ENCODE peak calls at places on chromosomes 2 and 18, in eight cellular contexts. W, X, H, F, V, S, N and I are unnamed samples.

GRCh38 chr2:167626961-167627360 is 620.4 kb downstream of the STK39 start:
- DNase-seq in X (no peak), N (no peak), H (no peak), V (no peak), F (no peak), S (no peak), W (no peak), I (no peak)

GRCh38 chr2:188024811-188025210 is 266.9 kb upstream of the GULP1 start:
- DNase-seq in X (no peak), N (no peak), S (no peak), F (no peak), W (no peak), V (no peak), H (peak; percentile 73), I (no peak)

GRCh38 chr2:27870724-27871123 is 19.5 kb downstream of the RBKS start:
- DNase-seq in F (no peak), N (no peak), H (no peak), S (no peak), X (no peak), V (no peak), W (no peak), I (no peak)

GRCh38 chr2:9780368-9781130 is 62.7 kb upstream of the TAF1B start:
- DNase-seq in X (no peak), S (no peak), W (no peak), F (no peak), H (no peak), N (no peak), V (no peak), I (no peak)

GRCh38 chr2:176584333-176584732 is 315.1 kb downstream of the MTX2 start:
- DNase-seq in X (no peak), W (no peak), N (no peak), F (peak; percentile 82), S (no peak), H (no peak), V (no peak), I (no peak)

GRCh38 chr2:231037731-231038482 is 584 bp downstream of the C2orf72 start:
- DNase-seq in V (no peak), S (no peak), W (no peak), X (peak; percentile 71), H (no peak), N (no peak), F (peak; percentile 35), I (peak; percentile 38)

GRCh38 chr2:124258481-124258880 is 233.4 kb downstream of the CNTNAP5 start:
- DNase-seq in V (no peak), W (no peak), F (peak; percentile 10), X (no peak), N (no peak), S (no peak), H (peak; percentile 36), I (no peak)

GRCh38 chr2:189444322-189444721 is 3.0 kb downstream of the WDR75 start:
- DNase-seq in N (no peak), H (peak; percentile 50), V (no peak), W (no peak), X (no peak), F (peak; percentile 26), S (no peak), I (no peak)

GRCh38 chr2:9555338-9556120 is at the start of gene ADAM17:
- DNase-seq in H (peak; percentile 96), V (peak; percentile 96), N (peak; percentile 99), S (peak; percentile 88), X (peak; percentile 98), W (peak; percentile 86), F (peak; percentile 100), I (peak; percentile 89)

GRCh38 chr2:224360801-224361251 is 41.1 kb downstream of the FAM124B start:
- DNase-seq in X (no peak), V (no peak), W (no peak), H (peak; percentile 36), S (no peak), N (no peak), F (peak; percentile 37), I (no peak)

GRCh38 chr2:183093857-183094657 is 15.5 kb downstream of the DUSP19 start:
- DNase-seq in X (no peak), S (no peak), V (no peak), W (no peak), N (no peak), H (peak; percentile 66), F (peak; percentile 72), I (no peak)

GRCh38 chr2:236193026-236193425 is 24.8 kb upstream of the GBX2 start:
- DNase-seq in N (no peak), V (no peak), F (no peak), S (no peak), W (no peak), X (peak; percentile 67), H (no peak), I (no peak)

GRCh38 chr2:218003994-218004419 is 1.2 kb upstream of the TNS1 start:
- DNase-seq in F (peak; percentile 96), V (peak; percentile 81), N (no peak), S (no peak), X (no peak), W (no peak), H (peak; percentile 98), I (no peak)

GRCh38 chr2:174344716-174345472 is 10.1 kb downstream of the SP9 start:
- DNase-seq in W (no peak), N (no peak), V (no peak), X (peak; percentile 63), S (peak; percentile 46), H (peak; percentile 63), F (peak; percentile 73), I (peak; percentile 61)
- H3K27me3 ChIP-seq in W (peaks cover 45% of the 10 kb centered on the region), N (peaks cover 54% of the 10 kb centered on the region), V (peaks cover 41% of the 10 kb centered on the region), X (peaks cover 61% of the 10 kb centered on the region), S (no peaks in the 10 kb centered on the region), H (peaks cover 44% of the 10 kb centered on the region), F (peaks cover 10% of the 10 kb centered on the region), I (no peaks in the 10 kb centered on the region)

DNA sequence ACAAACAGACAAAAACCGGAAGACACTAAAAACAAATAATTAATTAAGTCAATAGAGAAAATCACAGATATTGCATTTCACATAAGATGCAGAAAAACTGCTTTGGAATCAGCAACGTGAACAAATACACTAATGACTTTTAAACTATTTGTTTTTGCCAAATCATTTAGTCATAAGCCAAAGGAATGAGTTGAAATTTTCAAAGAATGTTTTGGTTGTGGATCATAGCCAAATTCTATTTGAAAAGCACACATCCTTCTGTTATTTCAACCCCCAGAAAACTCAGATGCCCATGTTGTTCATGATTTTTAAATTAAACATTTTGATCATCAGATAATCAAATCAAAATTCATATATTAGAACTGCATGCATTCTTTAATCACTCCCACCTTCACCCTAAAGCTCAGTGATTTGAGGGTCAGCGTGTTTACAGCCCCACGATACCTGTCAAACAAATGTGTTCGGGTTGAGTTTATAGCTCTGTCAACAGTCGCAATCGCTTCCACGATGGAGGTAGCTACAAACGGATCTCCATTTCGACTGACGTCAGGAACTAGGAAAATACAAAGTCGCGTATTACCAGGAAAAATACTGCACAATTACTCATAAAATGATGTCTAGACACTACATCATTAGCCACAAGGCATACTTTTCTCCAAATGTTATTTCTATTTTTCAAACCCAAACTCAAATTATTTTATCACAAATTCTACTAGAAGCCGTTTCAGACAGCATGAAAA is 90.2 kb downstream of the PXDN start:
- DNase-seq in V (no peak), W (no peak), F (peak; percentile 84), N (no peak), H (peak; percentile 86), X (peak; percentile 26), S (no peak), I (no peak)
- H3K36me3 ChIP-seq in V (no peaks in the 10 kb centered on the region), W (no peaks in the 10 kb centered on the region), F (peaks cover 8% of the 10 kb centered on the region), N (peaks cover 8% of the 10 kb centered on the region), H (peaks cover 18% of the 10 kb centered on the region), X (peaks cover 52% of the 10 kb centered on the region), S (no peaks in the 10 kb centered on the region), I (no peaks in the 10 kb centered on the region)

GRCh38 chr18:35876243-35876642 is 96.2 kb upstream of the RMP24 start:
- DNase-seq in F (no peak), S (no peak), H (no peak), W (no peak), X (peak; percentile 22), V (no peak), N (no peak), I (no peak)

GRCh38 chr18:35868919-35869318 is 103.6 kb upstream of the RMP24 start:
- DNase-seq in W (no peak), F (no peak), H (no peak), S (no peak), X (no peak), V (no peak), N (no peak), I (no peak)

GRCh38 chr18:35875566-35875965 is 96.9 kb upstream of the RMP24 start:
- DNase-seq in X (peak; percentile 37), S (no peak), N (no peak), F (no peak), V (no peak), W (no peak), H (no peak), I (no peak)

GRCh38 chr18:35871337-35871736 is 101.1 kb upstream of the RMP24 start:
- DNase-seq in W (no peak), S (no peak), X (no peak), V (no peak), H (no peak), F (no peak), N (no peak), I (no peak)
- H3K27me3 ChIP-seq in W (no peaks in the 10 kb centered on the region), S (peaks cover 6% of the 10 kb centered on the region), X (no peaks in the 10 kb centered on the region), V (no peaks in the 10 kb centered on the region), H (no peaks in the 10 kb centered on the region), F (no peaks in the 10 kb centered on the region), N (no peaks in the 10 kb centered on the region), I (peaks cover 4% of the 10 kb centered on the region)

DNA sequence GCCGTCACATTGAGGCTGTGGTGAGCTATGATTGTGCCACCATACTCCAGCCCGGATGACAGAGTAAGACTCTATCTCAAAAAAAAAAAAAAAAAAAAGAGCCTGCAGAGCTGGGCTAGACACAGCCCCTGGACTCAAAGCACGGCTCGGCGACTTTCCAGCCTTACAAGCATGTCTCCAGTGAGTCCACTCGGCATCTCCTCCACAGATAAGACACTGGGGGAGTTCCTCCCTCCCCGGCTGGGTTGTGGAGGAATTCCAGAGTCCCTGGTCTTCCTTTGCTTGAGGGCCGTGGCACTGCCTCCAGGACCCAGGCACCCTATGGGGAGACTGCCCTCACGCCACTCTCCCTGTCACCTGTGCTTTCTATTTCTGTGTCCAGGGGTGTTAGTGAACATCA is 30.9 kb upstream of the RPL31 start:
- DNase-seq in F (no peak), V (no peak), W (no peak), N (peak; percentile 49), X (no peak), H (no peak), S (no peak), I (no peak)
- H3K36me3 ChIP-seq in F (no peaks in the 10 kb centered on the region), V (peaks cover 49% of the 10 kb centered on the region), W (peaks cover 6% of the 10 kb centered on the region), N (no peaks in the 10 kb centered on the region), X (no peaks in the 10 kb centered on the region), H (no peaks in the 10 kb centered on the region), S (no peaks in the 10 kb centered on the region), I (no peaks in the 10 kb centered on the region)

DNA sequence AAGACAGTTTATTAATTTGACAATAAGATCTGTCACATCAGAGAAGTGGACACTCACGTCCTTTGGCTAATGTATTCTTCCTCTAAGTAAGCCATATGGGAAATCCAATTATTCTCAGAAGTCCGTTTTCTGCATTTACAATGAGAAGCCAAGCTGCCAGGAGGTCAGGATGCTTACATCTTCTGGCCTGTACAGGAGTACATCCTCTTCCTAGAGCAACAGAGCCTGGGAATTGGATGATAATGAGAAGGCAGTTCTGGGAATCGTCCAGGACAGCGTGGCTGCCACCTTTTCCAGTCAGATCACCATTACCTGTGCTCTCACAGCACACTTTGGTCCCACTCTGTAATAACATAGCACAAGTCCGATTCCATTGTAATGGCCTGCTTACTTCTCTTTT is 5.2 kb downstream of the RAPGEF4 start:
- DNase-seq in W (no peak), S (no peak), N (no peak), X (no peak), V (no peak), F (no peak), H (no peak), I (no peak)
- H3K27me3 ChIP-seq in W (no peaks in the 10 kb centered on the region), S (no peaks in the 10 kb centered on the region), N (peaks cover 24% of the 10 kb centered on the region), X (peaks cover 24% of the 10 kb centered on the region), V (peaks cover 28% of the 10 kb centered on the region), F (peaks cover 12% of the 10 kb centered on the region), H (peaks cover 10% of the 10 kb centered on the region), I (no peaks in the 10 kb centered on the region)